ENCODE peak calls at places on chromosomes 1 and 21, in five cellular contexts. One of them, this sample, is unnamed.

GRCh38 chr1:227315500-227316346 is 2.6 kb downstream of the CDC42BPA start:
- DNase-seq in K562: no peak
- DNase-seq in HepG2: peak
- DNase-seq in A549: peak
- DNase-seq in GM12878: no peak
- DNase-seq in this sample: peak

GRCh38 chr1:8510041-8510823 is 192.3 kb downstream of the SLC45A1 start:
- DNase-seq in GM12878: no peak
- DNase-seq in K562: no peak
- DNase-seq in HepG2: no peak
- DNase-seq in A549: no peak
- DNase-seq in this sample: peak

GRCh38 chr21:34795152-34796141 is 126.7 kb downstream of the CLIC6 start:
- DNase-seq in HepG2: peak
- DNase-seq in K562: no peak
- DNase-seq in GM12878: no peak
- DNase-seq in A549: peak
- DNase-seq in this sample: peak

GRCh38 chr1:177567393-177567792 is 396.6 kb downstream of the BRINP2 start:
- DNase-seq in HepG2: peak
- DNase-seq in GM12878: no peak
- DNase-seq in K562: no peak
- DNase-seq in A549: peak
- DNase-seq in this sample: peak

GRCh38 chr1:227754958-227755357 is 19.7 kb downstream of the SNAP47 start:
- DNase-seq in HepG2: no peak
- DNase-seq in A549: no peak
- DNase-seq in K562: no peak
- DNase-seq in GM12878: no peak
- DNase-seq in this sample: no peak

GRCh38 chr1:18948048-18948912 is 8.2 kb downstream of the IFFO2 start:
- DNase-seq in A549: no peak
- DNase-seq in HepG2: no peak
- DNase-seq in K562: no peak
- DNase-seq in GM12878: no peak
- DNase-seq in this sample: no peak

GRCh38 chr1:208597571-208597970 is 353.4 kb upstream of the PLXNA2 start:
- DNase-seq in HepG2: no peak
- DNase-seq in GM12878: no peak
- DNase-seq in A549: no peak
- DNase-seq in K562: no peak
- DNase-seq in this sample: no peak

GRCh38 chr1:188709146-188709545 is 1768.5 kb downstream of the BRINP3 start:
- DNase-seq in HepG2: no peak
- DNase-seq in GM12878: no peak
- DNase-seq in A549: no peak
- DNase-seq in K562: no peak
- DNase-seq in this sample: no peak

GRCh38 chr1:177645491-177645890 is 324.4 kb downstream of the SEC16B start:
- DNase-seq in GM12878: no peak
- DNase-seq in K562: no peak
- DNase-seq in HepG2: no peak
- DNase-seq in A549: no peak
- DNase-seq in this sample: no peak

GRCh38 chr1:154837679-154838171 is 32.4 kb downstream of the KCNN3 start:
- DNase-seq in GM12878: no peak
- DNase-seq in HepG2: no peak
- DNase-seq in A549: no peak
- DNase-seq in K562: no peak
- DNase-seq in this sample: no peak

GRCh38 chr1:24203404-24203803 is 16.3 kb upstream of the IFNLR1 start:
- DNase-seq in GM12878: no peak
- DNase-seq in A549: no peak
- DNase-seq in K562: no peak
- DNase-seq in HepG2: no peak
- DNase-seq in this sample: no peak

GRCh38 chr1:115672224-115673009 is 30.6 kb downstream of the VANGL1 start:
- DNase-seq in GM12878: no peak
- DNase-seq in K562: no peak
- DNase-seq in A549: no peak
- DNase-seq in HepG2: no peak
- DNase-seq in this sample: no peak

GRCh38 chr1:109995536-109995935 is 11.0 kb downstream of the AHCYL1 start:
- DNase-seq in HepG2: no peak
- DNase-seq in K562: no peak
- DNase-seq in A549: no peak
- DNase-seq in GM12878: no peak
- DNase-seq in this sample: no peak

GRCh38 chr1:222618001-222618879 is at the start of gene MIA3:
- DNase-seq in GM12878: no peak
- DNase-seq in K562: peak
- DNase-seq in HepG2: peak
- DNase-seq in A549: no peak
- DNase-seq in this sample: peak

GRCh38 chr1:40646385-40646784 is 19.1 kb downstream of the RIMS3 start:
- DNase-seq in A549: no peak
- DNase-seq in HepG2: peak
- DNase-seq in GM12878: no peak
- DNase-seq in K562: no peak
- DNase-seq in this sample: peak

GRCh38 chr1:1137256-1138045 is 21.6 kb upstream of the C1orf159 start:
- DNase-seq in K562: peak
- DNase-seq in GM12878: no peak
- DNase-seq in A549: no peak
- DNase-seq in HepG2: no peak
- DNase-seq in this sample: no peak

GRCh38 chr1:29445330-29445729 is 209.0 kb downstream of the PTPRU start:
- DNase-seq in HepG2: no peak
- DNase-seq in A549: no peak
- DNase-seq in GM12878: no peak
- DNase-seq in K562: no peak
- DNase-seq in this sample: no peak

GRCh38 chr1:23140940-23141596 is 27.6 kb downstream of the LUZP1 start:
- DNase-seq in GM12878: no peak
- DNase-seq in A549: no peak
- DNase-seq in HepG2: no peak
- DNase-seq in K562: no peak
- DNase-seq in this sample: no peak

GRCh38 chr1:98761238-98761637 is 99.7 kb downstream of the SNX7 start:
- DNase-seq in A549: peak
- DNase-seq in HepG2: peak
- DNase-seq in GM12878: no peak
- DNase-seq in K562: no peak
- DNase-seq in this sample: no peak

GRCh38 chr1:161487483-161487827 is 17.8 kb upstream of the FCGR2A start:
- DNase-seq in K562: peak
- DNase-seq in HepG2: no peak
- DNase-seq in GM12878: no peak
- DNase-seq in A549: no peak
- DNase-seq in this sample: peak

GRCh38 chr21:33029975-33030461 is 4.3 kb downstream of the OLIG2 start:
- DNase-seq in K562: no peak
- DNase-seq in HepG2: no peak
- DNase-seq in A549: no peak
- DNase-seq in GM12878: no peak
- DNase-seq in this sample: no peak

GRCh38 chr1:25462732-25463131 is 32.0 kb downstream of the MACO1 start:
- DNase-seq in A549: no peak
- DNase-seq in HepG2: no peak
- DNase-seq in K562: no peak
- DNase-seq in GM12878: no peak
- DNase-seq in this sample: no peak

GRCh38 chr1:170131450-170131849 is 14.3 kb upstream of the NTMT2 start:
- DNase-seq in HepG2: no peak
- DNase-seq in A549: no peak
- DNase-seq in K562: no peak
- DNase-seq in GM12878: no peak
- DNase-seq in this sample: no peak

GRCh38 chr21:45335151-45335760 is 47.6 kb upstream of the POFUT2 start:
- DNase-seq in GM12878: no peak
- DNase-seq in A549: no peak
- DNase-seq in K562: no peak
- DNase-seq in HepG2: no peak
- DNase-seq in this sample: no peak

GRCh38 chr1:85573348-85573747 is 7.2 kb upstream of the CCN1 start:
- DNase-seq in GM12878: no peak
- DNase-seq in HepG2: no peak
- DNase-seq in A549: peak
- DNase-seq in K562: no peak
- DNase-seq in this sample: peak

GRCh38 chr1:65067491-65068201 is 80.4 kb upstream of the AK4 start:
- DNase-seq in GM12878: no peak
- DNase-seq in K562: peak
- DNase-seq in A549: peak
- DNase-seq in HepG2: peak
- DNase-seq in this sample: peak

GRCh38 chr1:20058531-20058930 is 11.5 kb upstream of the PLA2G5 start:
- DNase-seq in K562: no peak
- DNase-seq in HepG2: no peak
- DNase-seq in A549: no peak
- DNase-seq in GM12878: no peak
- DNase-seq in this sample: peak

GRCh38 chr1:235892734-235893413 is 26.2 kb upstream of the LYST start:
- DNase-seq in HepG2: peak
- DNase-seq in K562: no peak
- DNase-seq in A549: no peak
- DNase-seq in GM12878: no peak
- DNase-seq in this sample: no peak

GRCh38 chr1:1910033-1910465 is 5.0 kb upstream of the CALML6 start:
- DNase-seq in HepG2: no peak
- DNase-seq in A549: no peak
- DNase-seq in GM12878: no peak
- DNase-seq in K562: no peak
- DNase-seq in this sample: no peak

GRCh38 chr1:157380523-157380922 is 171.8 kb downstream of the FCRL5 start:
- DNase-seq in A549: no peak
- DNase-seq in GM12878: no peak
- DNase-seq in HepG2: no peak
- DNase-seq in K562: no peak
- DNase-seq in this sample: no peak

GRCh38 chr1:157382351-157382750 is 170.0 kb downstream of the FCRL5 start:
- DNase-seq in A549: no peak
- DNase-seq in GM12878: no peak
- DNase-seq in HepG2: no peak
- DNase-seq in K562: no peak
- DNase-seq in this sample: no peak

GRCh38 chr1:157371826-157372225 is 180.5 kb downstream of the FCRL5 start:
- DNase-seq in HepG2: no peak
- DNase-seq in GM12878: no peak
- DNase-seq in K562: no peak
- DNase-seq in A549: no peak
- DNase-seq in this sample: no peak

GRCh38 chr1:157377216-157377821 is 175.0 kb downstream of the FCRL5 start:
- DNase-seq in A549: peak
- DNase-seq in GM12878: no peak
- DNase-seq in HepG2: peak
- DNase-seq in K562: peak
- DNase-seq in this sample: peak
- TF ChIP-seq BHLHE40 in A549: no peak
- TF ChIP-seq BHLHE40 in GM12878: no peak
- TF ChIP-seq BHLHE40 in HepG2: no peak
- TF ChIP-seq BHLHE40 in K562: no peak
- TF ChIP-seq BHLHE40 in this sample: no peak

DNA sequence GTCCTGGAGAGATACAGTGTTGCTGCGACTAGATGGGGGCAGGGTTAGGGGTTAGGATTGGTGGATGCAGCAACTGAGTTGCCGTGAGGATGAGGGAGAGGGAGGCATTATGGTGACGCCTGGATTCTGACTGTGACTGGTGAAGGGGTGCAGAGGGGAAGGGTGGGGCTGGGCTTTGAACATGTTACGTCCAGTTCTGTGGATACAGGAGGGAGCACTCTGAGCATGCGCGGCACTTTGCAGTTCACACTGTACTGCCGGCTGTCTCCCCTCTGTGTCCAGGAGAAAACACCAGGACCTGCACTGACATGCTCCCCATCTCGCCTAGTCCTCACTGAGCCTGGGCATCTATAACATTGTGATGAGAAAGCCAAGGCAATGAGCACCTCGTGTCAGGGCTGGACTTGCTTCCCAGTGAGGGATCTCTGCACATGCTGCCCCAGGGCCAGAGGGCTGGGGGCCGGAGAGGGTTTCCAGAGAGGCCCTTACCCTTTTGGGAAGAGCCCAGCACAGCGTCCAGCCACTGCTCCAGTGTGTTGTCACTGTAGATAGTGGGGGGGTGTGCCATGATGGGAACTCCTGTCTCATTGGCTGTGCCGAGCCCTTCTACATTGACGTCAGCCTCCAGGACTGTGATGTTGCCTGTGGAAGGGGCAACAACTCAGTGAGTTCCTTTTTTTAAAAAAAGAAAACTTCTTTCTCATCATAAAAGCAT is 7.6 kb downstream of the FAM151A start:
- DNase-seq in HepG2: no peak
- DNase-seq in K562: peak
- DNase-seq in GM12878: no peak
- DNase-seq in A549: no peak
- DNase-seq in this sample: no peak
- TF ChIP-seq USF2 in HepG2: no peak
- TF ChIP-seq USF2 in K562: no peak
- TF ChIP-seq USF2 in GM12878: no peak
- TF ChIP-seq USF2 in A549: no peak
- TF ChIP-seq USF2 in this sample: no peak

DNA sequence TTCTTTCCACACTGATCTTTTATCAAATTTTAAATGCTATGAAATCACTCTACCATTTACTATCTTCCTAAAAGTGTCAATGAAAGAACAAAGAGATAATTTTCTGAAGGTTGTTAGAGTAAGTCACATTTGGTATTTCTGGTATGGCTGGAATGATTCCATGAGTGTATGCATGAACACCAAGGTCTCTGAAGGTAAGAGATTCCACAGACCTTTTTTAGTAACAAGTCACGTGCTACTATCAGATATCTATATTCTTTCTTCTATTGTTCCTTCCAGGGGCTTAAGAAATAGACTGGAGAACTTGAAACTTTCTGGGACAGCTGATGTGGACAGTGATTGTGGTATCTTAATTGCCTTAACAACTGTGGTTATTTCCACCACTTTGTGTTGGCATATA is 265.0 kb downstream of the SDCCAG8 start:
- DNase-seq in HepG2: peak
- DNase-seq in K562: no peak
- DNase-seq in A549: no peak
- DNase-seq in GM12878: no peak
- DNase-seq in this sample: no peak
- TF ChIP-seq BHLHE40 in HepG2: peak
- TF ChIP-seq BHLHE40 in K562: no peak
- TF ChIP-seq BHLHE40 in A549: no peak
- TF ChIP-seq BHLHE40 in GM12878: no peak
- TF ChIP-seq BHLHE40 in this sample: no peak

DNA sequence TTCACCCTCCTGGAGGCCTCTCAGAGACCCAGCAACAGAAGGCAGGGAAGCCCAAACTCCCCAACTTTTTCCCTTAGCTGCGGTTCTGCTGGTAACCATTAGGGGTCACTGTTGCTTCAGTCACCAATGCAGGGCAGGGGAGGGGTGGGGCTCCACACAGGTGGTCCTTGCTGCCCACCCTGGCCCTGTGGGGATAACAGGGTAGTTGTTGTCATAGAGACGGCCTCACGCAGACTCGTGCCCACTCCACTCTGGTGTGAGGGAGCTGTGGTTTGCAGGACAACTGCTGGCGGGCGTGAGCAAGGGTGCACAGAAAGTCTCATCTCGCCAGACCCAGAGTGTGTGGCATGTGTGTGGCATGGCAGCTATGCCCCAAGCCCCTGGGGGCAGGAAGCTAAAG is 19.9 kb downstream of the INSRR start:
- DNase-seq in GM12878: no peak
- DNase-seq in K562: peak
- DNase-seq in A549: no peak
- DNase-seq in HepG2: no peak
- DNase-seq in this sample: no peak
- TF ChIP-seq USF2 in GM12878: no peak
- TF ChIP-seq USF2 in K562: no peak
- TF ChIP-seq USF2 in A549: no peak
- TF ChIP-seq USF2 in HepG2: no peak
- TF ChIP-seq USF2 in this sample: no peak

This sample was measured in IMR-90.